ENCODE peak calls at places on chromosomes 12 and 14, in four cellular contexts. One of them, this sample, is unnamed.

GRCh38 chr12:122437656-122438121 is 15.2 kb upstream of the CLIP1 start:
- DNase-seq in fibroblast of the aortic adventitia: peak
- DNase-seq in glutamatergic neuron: peak
- DNase-seq in body of pancreas: peak
- DNase-seq in this sample: no peak

GRCh38 chr12:65720136-65720535 is 104.1 kb upstream of the HMGA2 start:
- DNase-seq in fibroblast of the aortic adventitia: peak
- DNase-seq in glutamatergic neuron: no peak
- DNase-seq in body of pancreas: no peak
- DNase-seq in this sample: no peak

GRCh38 chr12:54411398-54412241 is 7.4 kb downstream of the ITGA5 start:
- DNase-seq in fibroblast of the aortic adventitia: peak
- DNase-seq in glutamatergic neuron: no peak
- DNase-seq in body of pancreas: no peak
- DNase-seq in this sample: no peak

GRCh38 chr12:30863839-30864238 is 62.7 kb upstream of the TSPAN11 start:
- DNase-seq in fibroblast of the aortic adventitia: no peak
- DNase-seq in glutamatergic neuron: no peak
- DNase-seq in body of pancreas: no peak
- DNase-seq in this sample: no peak

GRCh38 chr14:49461529-49462401 is 124.4 kb downstream of the RPS29 start:
- DNase-seq in fibroblast of the aortic adventitia: peak
- DNase-seq in glutamatergic neuron: no peak
- DNase-seq in body of pancreas: peak
- DNase-seq in this sample: peak

GRCh38 chr12:65998031-65998430 is 132.5 kb downstream of the LLPH start:
- DNase-seq in fibroblast of the aortic adventitia: no peak
- DNase-seq in glutamatergic neuron: no peak
- DNase-seq in body of pancreas: no peak
- DNase-seq in this sample: no peak

GRCh38 chr14:92615451-92615850 is 101.9 kb downstream of the RIN3 start:
- DNase-seq in fibroblast of the aortic adventitia: no peak
- DNase-seq in glutamatergic neuron: no peak
- DNase-seq in body of pancreas: no peak
- DNase-seq in this sample: no peak

GRCh38 chr12:80120994-80121393 is 21.7 kb downstream of the OTOGL start:
- DNase-seq in fibroblast of the aortic adventitia: no peak
- DNase-seq in glutamatergic neuron: no peak
- DNase-seq in body of pancreas: peak
- DNase-seq in this sample: no peak

GRCh38 chr14:67221248-67221981 is 19.8 kb upstream of the PALS1 start:
- DNase-seq in fibroblast of the aortic adventitia: peak
- DNase-seq in glutamatergic neuron: no peak
- DNase-seq in body of pancreas: no peak
- DNase-seq in this sample: no peak

GRCh38 chr12:65086236-65086635 is 34.9 kb downstream of the WIF1 start:
- DNase-seq in fibroblast of the aortic adventitia: no peak
- DNase-seq in glutamatergic neuron: no peak
- DNase-seq in body of pancreas: no peak
- DNase-seq in this sample: no peak

GRCh38 chr14:99057684-99058083 is 214.3 kb downstream of the BCL11B start:
- DNase-seq in fibroblast of the aortic adventitia: no peak
- DNase-seq in glutamatergic neuron: no peak
- DNase-seq in body of pancreas: no peak
- DNase-seq in this sample: no peak

GRCh38 chr12:89874146-89874545 is 165.5 kb upstream of the ATP2B1 start:
- DNase-seq in fibroblast of the aortic adventitia: peak
- DNase-seq in glutamatergic neuron: no peak
- DNase-seq in body of pancreas: no peak
- DNase-seq in this sample: no peak

GRCh38 chr14:71060274-71060673 is 153.0 kb downstream of the PCNX1 start:
- DNase-seq in fibroblast of the aortic adventitia: no peak
- DNase-seq in glutamatergic neuron: no peak
- DNase-seq in body of pancreas: no peak
- DNase-seq in this sample: no peak

GRCh38 chr14:84544486-84544885 is 985.5 kb upstream of the FLRT2 start:
- DNase-seq in fibroblast of the aortic adventitia: no peak
- DNase-seq in glutamatergic neuron: no peak
- DNase-seq in body of pancreas: no peak
- DNase-seq in this sample: no peak

GRCh38 chr12:132955933-132956725 is at the start of gene ZNF605:
- DNase-seq in fibroblast of the aortic adventitia: peak
- DNase-seq in glutamatergic neuron: peak
- DNase-seq in body of pancreas: peak
- DNase-seq in this sample: peak

GRCh38 chr12:97568336-97569180 is 106.0 kb downstream of the RMST start:
- DNase-seq in fibroblast of the aortic adventitia: no peak
- DNase-seq in glutamatergic neuron: no peak
- DNase-seq in body of pancreas: peak
- DNase-seq in this sample: no peak

GRCh38 chr12:80200414-80200813 is 101.1 kb downstream of the OTOGL start:
- DNase-seq in fibroblast of the aortic adventitia: no peak
- DNase-seq in glutamatergic neuron: no peak
- DNase-seq in body of pancreas: no peak
- DNase-seq in this sample: no peak

GRCh38 chr12:25051583-25052190 is 102.8 kb upstream of the BCAT1 start:
- DNase-seq in fibroblast of the aortic adventitia: no peak
- DNase-seq in glutamatergic neuron: no peak
- DNase-seq in body of pancreas: peak
- DNase-seq in this sample: no peak

GRCh38 chr14:76716285-76716684 is 45.0 kb upstream of the VASH1 start:
- DNase-seq in fibroblast of the aortic adventitia: no peak
- DNase-seq in glutamatergic neuron: no peak
- DNase-seq in body of pancreas: no peak
- DNase-seq in this sample: no peak

GRCh38 chr14:66379116-66379515 is 107.1 kb upstream of the CCDC196 start:
- DNase-seq in fibroblast of the aortic adventitia: peak
- DNase-seq in glutamatergic neuron: no peak
- DNase-seq in body of pancreas: peak
- DNase-seq in this sample: no peak

GRCh38 chr14:96001866-96002510 is 37.2 kb upstream of the C14orf132 start:
- DNase-seq in fibroblast of the aortic adventitia: no peak
- DNase-seq in glutamatergic neuron: peak
- DNase-seq in body of pancreas: no peak
- DNase-seq in this sample: peak

GRCh38 chr12:98180603-98181002 is 334.8 kb upstream of the TMPO start:
- DNase-seq in fibroblast of the aortic adventitia: no peak
- DNase-seq in glutamatergic neuron: no peak
- DNase-seq in body of pancreas: no peak
- DNase-seq in this sample: no peak

GRCh38 chr14:22668863-22669262 is 24.7 kb upstream of the OR6J1 start:
- DNase-seq in fibroblast of the aortic adventitia: no peak
- DNase-seq in glutamatergic neuron: no peak
- DNase-seq in body of pancreas: no peak
- DNase-seq in this sample: no peak

GRCh38 chr12:108890208-108890607 is 10.3 kb downstream of the DAO start:
- DNase-seq in fibroblast of the aortic adventitia: peak
- DNase-seq in glutamatergic neuron: no peak
- DNase-seq in body of pancreas: no peak
- DNase-seq in this sample: peak

GRCh38 chr14:23523229-23524016 is 28.1 kb downstream of the ZFHX2 start:
- DNase-seq in fibroblast of the aortic adventitia: no peak
- DNase-seq in glutamatergic neuron: no peak
- DNase-seq in body of pancreas: no peak
- DNase-seq in this sample: no peak

GRCh38 chr12:123532808-123533649 is 490 bp downstream of the RILPL1 start:
- DNase-seq in fibroblast of the aortic adventitia: peak
- DNase-seq in glutamatergic neuron: peak
- DNase-seq in body of pancreas: peak
- DNase-seq in this sample: peak

GRCh38 chr12:38697290-38697689 is 208.1 kb downstream of the CPNE8 start:
- DNase-seq in fibroblast of the aortic adventitia: no peak
- DNase-seq in glutamatergic neuron: no peak
- DNase-seq in body of pancreas: no peak
- DNase-seq in this sample: no peak

GRCh38 chr14:95045255-95045701 is 112.1 kb downstream of the DICER1 start:
- DNase-seq in fibroblast of the aortic adventitia: no peak
- DNase-seq in glutamatergic neuron: no peak
- DNase-seq in body of pancreas: no peak
- DNase-seq in this sample: no peak

GRCh38 chr12:132622437-132623071 is 4.0 kb downstream of the P2RX2 start:
- DNase-seq in fibroblast of the aortic adventitia: peak
- DNase-seq in glutamatergic neuron: no peak
- DNase-seq in body of pancreas: peak
- DNase-seq in this sample: no peak

GRCh38 chr12:48781750-48782456 is 7.0 kb downstream of the ADCY6 start:
- DNase-seq in fibroblast of the aortic adventitia: no peak
- DNase-seq in glutamatergic neuron: no peak
- DNase-seq in body of pancreas: no peak
- DNase-seq in this sample: no peak

DNA sequence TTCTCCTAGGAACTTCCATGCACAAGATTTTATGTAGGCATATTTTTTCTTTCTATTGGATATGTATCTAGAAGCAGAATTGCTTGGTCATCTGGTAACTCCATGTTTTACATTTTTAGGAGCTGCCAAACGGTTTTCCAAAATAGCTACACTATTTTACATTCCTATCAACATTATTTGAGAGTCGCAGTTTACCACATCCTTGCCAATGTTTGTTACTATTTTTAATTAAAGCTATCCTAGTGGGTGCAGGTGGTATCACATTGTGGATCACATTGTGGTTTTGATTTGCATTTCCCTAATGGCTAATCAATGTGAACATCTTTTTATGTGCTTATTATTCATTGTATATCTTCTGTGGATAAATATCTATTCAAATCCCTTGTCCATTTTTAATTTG is 48.8 kb downstream of the RERG start:
- DNase-seq in fibroblast of the aortic adventitia: no peak
- DNase-seq in glutamatergic neuron: no peak
- DNase-seq in body of pancreas: no peak
- DNase-seq in this sample: no peak
- TF ChIP-seq CTCF in fibroblast of the aortic adventitia: no peak
- TF ChIP-seq CTCF in glutamatergic neuron: peak
- TF ChIP-seq CTCF in body of pancreas: no peak
- TF ChIP-seq CTCF in this sample: no peak

DNA sequence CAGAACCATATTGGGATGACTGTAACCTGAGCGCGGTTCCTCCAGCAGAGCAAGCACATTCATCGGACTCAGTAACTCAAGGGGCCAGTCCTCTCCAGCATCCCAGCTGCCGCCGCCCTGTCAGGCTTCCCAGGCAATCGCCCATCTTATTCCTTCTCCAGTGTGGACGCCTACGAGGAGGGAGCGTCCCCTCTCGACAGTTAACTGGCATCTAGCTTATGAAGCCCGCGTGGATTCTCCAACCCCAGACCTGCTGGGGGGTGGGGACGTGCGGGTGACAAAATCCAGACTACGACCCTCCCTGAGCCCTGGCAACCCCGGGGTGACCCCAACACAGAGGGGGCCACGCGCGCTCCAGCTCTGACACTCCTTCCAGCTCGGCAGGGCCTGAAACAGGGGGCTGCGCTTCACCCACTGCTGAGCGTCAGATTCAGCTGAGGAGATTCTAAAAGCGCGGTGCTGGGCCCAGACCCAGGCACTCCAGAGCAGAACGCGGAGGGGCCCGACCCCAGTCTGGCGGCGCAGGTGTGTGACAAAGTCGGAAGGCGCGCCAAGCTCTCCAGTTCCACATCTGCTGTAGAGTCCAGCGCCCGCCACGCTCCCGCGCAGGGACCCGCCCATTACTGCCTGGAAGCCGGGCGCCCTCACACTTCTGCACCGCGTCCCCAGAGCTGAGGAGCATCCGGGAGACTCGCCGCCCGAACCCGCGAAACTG is 43.9 kb upstream of the ESR2 start:
- DNase-seq in fibroblast of the aortic adventitia: peak
- DNase-seq in glutamatergic neuron: peak
- DNase-seq in body of pancreas: peak
- DNase-seq in this sample: peak
- TF ChIP-seq CTCF in fibroblast of the aortic adventitia: no peak
- TF ChIP-seq CTCF in glutamatergic neuron: no peak
- TF ChIP-seq CTCF in body of pancreas: no peak
- TF ChIP-seq CTCF in this sample: no peak

GRCh38 chr14:31510222-31510621 is 22.4 kb upstream of the GPR33 start:
- DNase-seq in fibroblast of the aortic adventitia: peak
- DNase-seq in glutamatergic neuron: no peak
- DNase-seq in body of pancreas: no peak
- DNase-seq in this sample: no peak
- TF ChIP-seq CTCF in fibroblast of the aortic adventitia: peak
- TF ChIP-seq CTCF in glutamatergic neuron: peak
- TF ChIP-seq CTCF in body of pancreas: peak
- TF ChIP-seq CTCF in this sample: peak

GRCh38 chr14:32230181-32230580 is 27.1 kb upstream of the RNU6-8 start:
- DNase-seq in fibroblast of the aortic adventitia: peak
- DNase-seq in glutamatergic neuron: no peak
- DNase-seq in body of pancreas: no peak
- DNase-seq in this sample: no peak
- TF ChIP-seq CTCF in fibroblast of the aortic adventitia: no peak
- TF ChIP-seq CTCF in glutamatergic neuron: no peak
- TF ChIP-seq CTCF in body of pancreas: no peak
- TF ChIP-seq CTCF in this sample: no peak

DNA sequence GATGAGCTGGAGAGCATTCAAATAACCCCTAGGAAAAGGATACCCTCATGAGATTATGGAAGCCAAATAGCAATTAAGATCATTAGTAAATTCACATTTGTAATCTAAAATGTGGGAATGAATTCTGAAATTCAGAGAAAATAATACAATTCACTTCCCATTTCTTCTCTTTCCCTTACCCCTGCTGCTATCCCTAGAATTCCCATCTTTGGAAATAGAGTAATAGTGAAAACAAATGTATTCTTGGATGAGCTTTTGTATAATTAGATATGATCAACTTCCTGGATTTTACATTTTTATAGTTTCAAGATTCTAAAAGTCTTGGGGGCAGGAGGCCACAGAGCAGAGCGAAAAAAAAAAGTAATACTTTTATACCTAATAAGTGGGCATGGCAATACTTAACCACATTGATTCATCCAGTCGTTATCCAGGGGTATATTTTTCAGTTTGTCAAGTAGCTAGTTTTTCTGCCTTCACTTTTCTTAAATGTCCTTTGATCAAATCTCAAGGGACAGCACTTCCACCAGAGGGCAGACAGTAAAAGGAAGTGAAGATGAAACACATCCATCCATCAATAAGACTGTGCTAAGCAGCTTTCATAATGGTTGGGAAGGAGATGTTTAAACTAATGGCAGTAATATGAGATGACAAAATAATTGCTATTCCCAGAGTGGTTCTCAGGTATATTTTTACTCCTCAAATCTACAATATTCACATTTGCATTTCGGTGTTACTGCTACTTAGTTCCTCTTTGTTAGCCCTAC is 401.3 kb downstream of the DIO2 start:
- DNase-seq in fibroblast of the aortic adventitia: no peak
- DNase-seq in glutamatergic neuron: no peak
- DNase-seq in body of pancreas: no peak
- DNase-seq in this sample: no peak
- TF ChIP-seq CTCF in fibroblast of the aortic adventitia: no peak
- TF ChIP-seq CTCF in glutamatergic neuron: no peak
- TF ChIP-seq CTCF in body of pancreas: no peak
- TF ChIP-seq CTCF in this sample: no peak

This sample was measured in nephron progenitor cell.